ENCODE peak calls at places on chromosome 21, in five cellular contexts. T is head of caudate nucleus; U is iris pigment epithelial cell; G is activated CD4-positive, alpha-beta T cell treated with anti-CD3 and anti-CD28 coated beads, Interleukin-2, amount 50 U/mL, for 48 hours; C is GM20000. N is an unnamed sample.
A peak's percentile ranks its signal among the peaks of the same experiment; 100 is the strongest.

GRCh38 chr21:33975548-33976081 is 60.0 kb upstream of the ATP5PO start:
- DNase-seq in U (peak; percentile 44), C (peak; percentile 77), T (no peak), G (peak; percentile 66), N (peak; percentile 65)

GRCh38 chr21:35324372-35325220 is 275.5 kb upstream of the RUNX1 start:
- DNase-seq in C (no peak), U (peak; percentile 71), G (no peak), T (no peak), N (peak; percentile 94)

GRCh38 chr21:33428669-33429068 is 25.5 kb downstream of the IFNGR2 start:
- DNase-seq in T (no peak), C (no peak), G (no peak), U (no peak), N (peak; percentile 57)

GRCh38 chr21:27582946-27583270 is 616.0 kb upstream of the ADAMTS5 start:
- DNase-seq in U (peak; percentile 18), C (no peak), G (no peak), T (no peak), N (peak; percentile 6)

GRCh38 chr21:45226540-45227326 is 61.0 kb downstream of the POFUT2 start:
- DNase-seq in T (no peak), G (no peak), C (no peak), U (no peak), N (peak; percentile 43)

GRCh38 chr21:15005391-15005790 is 59.4 kb downstream of the NRIP1 start:
- DNase-seq in U (peak; percentile 42), G (no peak), T (peak; percentile 10), C (no peak), N (peak; percentile 60)

GRCh38 chr21:37842163-37842919 is 73.9 kb downstream of the KCNJ6 start:
- DNase-seq in G (no peak), C (no peak), T (no peak), U (no peak), N (no peak)

GRCh38 chr21:37631319-37632117 is 264.9 kb downstream of the DYRK1A start:
- DNase-seq in G (no peak), C (peak; percentile 51), T (no peak), U (peak; percentile 4), N (no peak)

GRCh38 chr21:32494946-32495703 is 82.6 kb downstream of the EVA1C start:
- DNase-seq in T (no peak), U (peak; percentile 68), C (no peak), G (no peak), N (peak; percentile 93)